ENCODE peak calls at places on chromosomes 11 and 22, in six cellular contexts. S is K562, W is endothelial cell of umbilical vein, Z is A549, C is HepG2, Y is GM12878. Q is an unnamed sample.

GRCh38 chr11:61041755-61042518 is 60.4 kb upstream of the CD5 start:
- DNase-seq in Z (peak), W (peak), S (no peak), Y (no peak), C (no peak), Q (no peak)

GRCh38 chr22:38631724-38632123 is 24.5 kb downstream of the FAM227A start:
- DNase-seq in W (no peak), S (no peak), Y (no peak), Z (no peak), C (no peak), Q (peak)

GRCh38 chr22:44669725-44670027 is 32.3 kb upstream of the PRR5 start:
- DNase-seq in S (peak), W (no peak), Z (peak), C (no peak), Y (no peak), Q (peak)

GRCh38 chr11:13116491-13116890 is 107.4 kb downstream of the RASSF10 start:
- DNase-seq in C (no peak), S (no peak), W (no peak), Z (no peak), Y (no peak), Q (no peak)

GRCh38 chr22:39287076-39287743 is 32.2 kb downstream of the RPL3 start:
- DNase-seq in Y (no peak), C (no peak), S (no peak), W (peak), Z (no peak), Q (peak)

GRCh38 chr22:43201486-43202219 is 14.7 kb upstream of the TTLL12 start:
- DNase-seq in Z (no peak), C (no peak), Y (no peak), S (no peak), W (no peak), Q (no peak)

GRCh38 chr11:122723576-122723975 is 68.1 kb downstream of the UBASH3B start:
- DNase-seq in W (no peak), Y (no peak), C (no peak), S (no peak), Z (no peak), Q (no peak)

GRCh38 chr11:82858556-82859091 is 41.6 kb downstream of the PRCP start:
- DNase-seq in S (no peak), W (peak), C (no peak), Z (peak), Y (no peak), Q (no peak)

GRCh38 chr11:46198873-46199250 is 77.6 kb upstream of the PHF21A start:
- DNase-seq in Y (no peak), C (no peak), S (no peak), W (no peak), Z (no peak), Q (no peak)

GRCh38 chr22:17907731-17908051 is 116.7 kb downstream of the MICAL3 start:
- DNase-seq in Y (no peak), S (no peak), C (no peak), W (no peak), Z (no peak), Q (no peak)

GRCh38 chr11:8671651-8672062 is 10.8 kb downstream of the TRIM66 start:
- DNase-seq in W (no peak), S (no peak), Y (no peak), Z (no peak), C (no peak), Q (no peak)

GRCh38 chr22:42717197-42717967 is 3.3 kb downstream of the A4GALT start:
- DNase-seq in S (no peak), C (no peak), Z (peak), Y (no peak), W (no peak), Q (peak)

GRCh38 chr11:62546244-62546936 is at the start of gene AHNAK:
- DNase-seq in W (peak), Z (peak), S (peak), C (no peak), Y (no peak), Q (peak)

GRCh38 chr22:32660292-32660691 is 141.2 kb upstream of the TIMP3 start:
- DNase-seq in S (peak), Z (peak), W (no peak), Y (no peak), C (peak), Q (peak)

GRCh38 chr22:26542831-26543230 is 30.6 kb upstream of the TFIP11 start:
- DNase-seq in W (no peak), Z (no peak), C (no peak), S (no peak), Y (no peak), Q (peak)

GRCh38 chr22:46501701-46502100 is 35.7 kb downstream of the CELSR1 start:
- DNase-seq in C (no peak), Z (peak), Y (no peak), S (no peak), W (peak), Q (peak)

GRCh38 chr11:15965562-15966250 is 390.6 kb downstream of the SOX6 start:
- DNase-seq in C (no peak), Z (no peak), Y (no peak), W (no peak), S (no peak), Q (no peak)

GRCh38 chr11:102617491-102618026 is 7.6 kb downstream of the MMP20 start:
- DNase-seq in W (no peak), Y (no peak), C (no peak), Z (no peak), S (no peak), Q (no peak)

GRCh38 chr11:117906710-117907109 is 22.5 kb downstream of the TMPRSS13 start:
- DNase-seq in C (no peak), W (no peak), S (no peak), Z (no peak), Y (no peak), Q (no peak)

GRCh38 chr11:84243629-84244263 is 957.6 kb upstream of the CCDC90B start:
- DNase-seq in S (no peak), Z (no peak), C (no peak), Y (no peak), W (no peak), Q (no peak)
- H3K4me3 ChIP-seq in S (no peak), Z (no peak), C (no peak), Y (no peak), W (no peak), Q (no peak)

DNA sequence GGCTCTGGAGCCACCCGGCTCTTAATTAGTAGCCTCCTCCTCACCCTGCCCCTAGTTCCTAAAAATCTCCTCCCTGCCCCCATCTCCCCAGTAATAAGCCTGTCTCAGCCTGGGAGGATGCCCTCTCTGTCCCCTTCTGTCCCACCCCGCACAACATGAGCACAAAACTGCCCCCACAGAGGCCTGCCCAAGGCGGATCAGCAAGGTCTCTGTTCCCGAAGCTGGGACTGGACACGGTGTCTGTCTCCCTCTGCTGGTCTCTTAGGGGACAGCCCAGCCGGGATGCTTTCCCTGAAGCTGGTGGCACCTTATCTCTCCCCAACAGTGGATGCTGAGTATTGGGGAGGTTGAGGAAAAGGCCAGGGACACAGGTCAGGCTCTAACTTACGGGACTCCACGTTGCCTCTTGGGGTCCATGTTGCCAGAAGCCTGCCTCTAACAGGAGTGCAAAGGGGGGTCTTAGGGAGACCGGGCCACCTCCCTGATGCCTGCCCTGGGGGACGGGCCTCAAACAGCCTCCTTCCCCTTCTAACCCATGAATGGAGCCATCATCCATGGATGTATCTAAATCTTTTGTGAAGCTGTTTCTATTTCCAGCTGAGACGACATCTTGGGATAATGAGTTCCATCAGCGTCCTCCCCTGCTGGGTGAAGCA is 9.2 kb upstream of the RAD9A start:
- DNase-seq in W (peak), Y (no peak), Z (peak), S (peak), C (peak), Q (peak)
- TF ChIP-seq MYC in W (no peak), Y (no peak), Z (no peak), S (peak), C (peak), Q (no peak)

GRCh38 chr11:124761301-124762021 is 629 bp downstream of the ESAM start:
- DNase-seq in Z (no peak), S (no peak), C (no peak), W (peak), Y (no peak), Q (no peak)
- H3K4me3 ChIP-seq in Z (peak), S (peak), C (peak), W (peak), Y (peak), Q (no peak)

GRCh38 chr11:19907008-19907579 is 194.5 kb downstream of the NAV2 start:
- DNase-seq in Y (peak), S (no peak), C (peak), Z (no peak), W (no peak), Q (no peak)
- TF ChIP-seq MYC in Y (no peak), S (no peak), C (no peak), Z (no peak), W (no peak), Q (no peak)

GRCh38 chr11:47271961-47272661 is 2.2 kb downstream of the MADD start:
- DNase-seq in S (peak), Z (no peak), W (no peak), C (no peak), Y (no peak), Q (peak)

GRCh38 chr11:47269829-47270305 is at the start of gene MADD:
- DNase-seq in S (peak), C (peak), Y (peak), Z (peak), W (peak), Q (peak)

GRCh38 chr11:47270331-47271271 is 668 bp downstream of the MADD start:
- DNase-seq in Z (peak), S (peak), Y (no peak), C (peak), W (peak), Q (peak)

GRCh38 chr11:47272706-47273105 is 2.8 kb downstream of the MADD start:
- DNase-seq in Y (no peak), Z (no peak), C (no peak), S (no peak), W (no peak), Q (peak)

GRCh38 chr11:47271328-47271727 is 1.4 kb downstream of the MADD start:
- DNase-seq in Z (no peak), C (no peak), Y (no peak), W (no peak), S (no peak), Q (peak)
- H3K4me3 ChIP-seq in Z (peak), C (peak), Y (peak), W (no peak), S (peak), Q (peak)

DNA sequence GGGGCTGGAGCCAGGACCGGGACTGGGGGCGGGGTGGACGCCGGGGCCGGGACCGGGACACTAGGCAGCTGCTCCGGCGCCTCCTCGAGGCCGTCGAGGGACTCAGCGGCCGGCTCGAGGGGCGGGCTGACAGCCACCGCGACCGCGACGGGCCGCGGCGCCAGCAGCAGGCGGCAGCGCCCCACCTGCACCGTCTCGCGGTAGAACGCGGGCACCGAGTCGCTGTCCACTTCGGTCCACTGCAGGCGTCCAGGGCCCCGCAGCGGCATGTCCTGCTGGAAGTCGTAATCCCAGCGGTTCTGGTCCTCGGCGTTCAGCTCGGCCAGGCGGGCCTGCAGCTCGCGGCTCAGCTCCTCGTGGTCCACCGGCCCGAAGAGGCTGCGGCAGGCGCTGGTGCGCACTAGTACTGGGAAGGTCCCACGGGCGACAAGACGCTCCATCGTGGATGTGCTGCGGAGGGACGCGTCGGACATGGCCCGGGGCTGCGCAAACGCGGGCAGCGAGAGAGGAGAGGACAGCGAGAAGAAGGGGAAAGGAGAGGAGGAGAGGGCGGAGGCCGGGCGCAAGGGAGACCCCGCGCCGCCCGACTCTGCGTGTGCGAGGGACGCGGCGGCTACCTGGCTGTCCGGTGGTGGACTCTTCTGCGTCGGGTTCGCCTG is 429 bp downstream of the CDKN1C start:
- DNase-seq in S (peak), Y (no peak), C (no peak), Z (peak), W (peak), Q (peak)
- TF ChIP-seq MYC in S (peak), Y (no peak), C (no peak), Z (no peak), W (no peak), Q (no peak)

DNA sequence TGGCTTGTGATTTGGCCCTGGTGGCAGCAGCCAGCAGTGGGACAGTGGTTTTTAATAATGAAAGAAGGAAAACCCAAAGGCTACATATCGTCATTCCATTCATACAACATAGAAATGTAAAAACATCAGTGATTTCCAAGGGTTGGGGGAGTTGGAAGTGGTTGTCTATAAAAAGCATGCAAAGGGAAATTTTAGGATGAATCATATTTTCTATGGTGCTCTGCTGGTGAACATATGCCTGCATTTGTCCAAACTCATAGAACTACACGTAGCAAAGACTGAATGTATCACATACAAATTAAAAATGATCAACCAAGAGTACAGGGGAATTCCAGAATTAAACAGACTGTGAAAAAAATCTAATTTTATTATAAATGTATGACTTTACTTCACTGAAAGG is 11.1 kb downstream of the OR5B3 start:
- DNase-seq in W (no peak), Y (no peak), Z (no peak), S (no peak), C (no peak), Q (no peak)
- H3K4me3 ChIP-seq in W (no peak), Y (no peak), Z (no peak), S (no peak), C (no peak), Q (no peak)

GRCh38 chr11:22707119-22707899 is 40.9 kb downstream of the GAS2 start:
- DNase-seq in Z (no peak), W (no peak), Y (no peak), S (no peak), C (no peak), Q (no peak)

GRCh38 chr11:22702022-22702421 is 35.6 kb downstream of the GAS2 start:
- DNase-seq in C (no peak), W (peak), S (no peak), Y (no peak), Z (no peak), Q (no peak)

GRCh38 chr11:22703040-22703439 is 36.6 kb downstream of the GAS2 start:
- DNase-seq in C (peak), Z (peak), Y (peak), W (peak), S (no peak), Q (no peak)

GRCh38 chr11:22699388-22699787 is 33.0 kb downstream of the GAS2 start:
- DNase-seq in Y (no peak), W (no peak), S (no peak), Z (no peak), C (no peak), Q (no peak)

DNA sequence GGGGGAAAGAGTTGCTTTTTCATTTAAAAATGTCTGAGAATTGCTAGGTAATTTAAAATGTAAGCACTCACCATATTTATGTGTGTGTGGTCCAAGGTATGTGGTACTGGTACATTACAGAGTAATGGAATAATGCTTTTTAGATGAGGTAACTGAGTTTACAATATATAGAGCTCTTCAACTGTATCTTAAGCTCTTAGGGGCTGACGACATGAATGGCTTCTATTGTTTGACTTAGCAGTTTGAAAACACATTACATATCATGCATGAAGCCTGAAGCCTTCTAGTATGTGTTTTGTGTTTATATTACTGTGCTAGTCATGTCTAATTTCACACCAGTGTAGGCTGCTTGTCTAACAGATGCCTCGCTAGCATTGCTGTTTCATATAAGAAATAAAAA is 37.1 kb downstream of the GAS2 start:
- DNase-seq in C (peak), W (peak), Z (no peak), S (no peak), Y (no peak), Q (no peak)
- TF ChIP-seq MYC in C (no peak), W (no peak), Z (no peak), S (no peak), Y (no peak), Q (no peak)

GRCh38 chr11:69425444-69425843 is 56.0 kb upstream of the LINC01488 start:
- DNase-seq in S (no peak), Y (no peak), C (no peak), W (no peak), Z (no peak), Q (peak)
- H3K4me3 ChIP-seq in S (no peak), Y (no peak), C (no peak), W (no peak), Z (no peak), Q (peak)

GRCh38 chr11:2651054-2651617 is 48.7 kb downstream of the KCNQ1OT1 start:
- DNase-seq in W (no peak), S (no peak), C (no peak), Y (no peak), Z (no peak), Q (no peak)

GRCh38 chr11:2651826-2652237 is 48.0 kb downstream of the KCNQ1OT1 start:
- DNase-seq in Y (no peak), Z (no peak), S (no peak), C (no peak), W (no peak), Q (no peak)

GRCh38 chr11:2649400-2649799 is 50.4 kb downstream of the KCNQ1OT1 start:
- DNase-seq in Z (no peak), C (no peak), S (no peak), W (no peak), Y (no peak), Q (no peak)

GRCh38 chr11:2649848-2650247 is 49.9 kb downstream of the KCNQ1OT1 start:
- DNase-seq in Y (no peak), Z (no peak), C (no peak), W (no peak), S (no peak), Q (no peak)

DNA sequence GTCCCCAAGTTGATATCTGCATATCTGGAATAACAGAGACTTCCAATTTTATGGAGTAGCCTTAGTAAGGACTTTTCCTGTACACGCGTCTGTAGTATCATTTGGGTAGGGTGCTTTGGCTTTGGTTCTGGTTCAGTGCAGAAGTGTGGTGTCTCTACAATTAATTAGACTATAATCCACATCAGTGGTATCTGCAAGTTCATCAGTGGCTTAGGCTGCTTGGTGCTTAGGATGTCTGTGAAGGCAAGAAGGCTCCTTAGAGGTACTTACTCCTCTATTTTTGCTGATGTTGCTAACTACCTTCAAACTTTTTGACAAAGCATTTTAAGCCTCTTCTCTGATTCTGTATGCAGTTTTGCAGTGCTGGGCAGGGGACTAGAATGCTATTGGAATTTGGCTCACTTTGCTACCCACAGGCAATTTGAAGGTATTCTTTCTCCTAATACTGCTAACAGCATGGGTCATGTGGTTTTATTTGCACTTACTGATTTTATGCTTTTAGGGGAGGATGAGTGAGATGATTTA is 49.4 kb downstream of the KCNQ1OT1 start:
- DNase-seq in S (no peak), C (no peak), W (no peak), Z (no peak), Y (no peak), Q (no peak)
- TF ChIP-seq MYC in S (no peak), C (no peak), W (no peak), Z (no peak), Y (no peak), Q (no peak)

Q was measured in NB4.